ENCODE peak calls at places on chromosomes 13 and 19, in five cellular contexts. H is kidney tubule cell, N is nucleus accumbens, I is caudate nucleus, R is cerebellar cortex. Q is an unnamed sample.

GRCh38 chr13:34371108-34371507 is 553.2 kb downstream of the RFC3 start:
- DNase-seq in H (no peak), N (no peak), I (no peak), R (no peak), Q (no peak)

GRCh38 chr19:607301-608154 is 17.8 kb downstream of the HCN2 start:
- DNase-seq in H (no peak), N (no peak), I (peak), R (no peak), Q (no peak)

GRCh38 chr19:28435551-28436261 is 777.2 kb downstream of the UQCRFS1 start:
- DNase-seq in H (no peak), N (no peak), I (no peak), R (peak), Q (no peak)

GRCh38 chr13:59547950-59548349 is 615.8 kb downstream of the DIAPH3 start:
- DNase-seq in H (no peak), N (no peak), I (no peak), R (no peak), Q (no peak)

GRCh38 chr19:15035795-15036311 is 13.4 kb upstream of the CASP14 start:
- DNase-seq in H (no peak), N (no peak), I (no peak), R (no peak), Q (no peak)

GRCh38 chr13:38024431-38024830 is 154.9 kb upstream of the TRPC4 start:
- DNase-seq in H (no peak), N (no peak), I (no peak), R (no peak), Q (no peak)

GRCh38 chr19:37506387-37507166 is at the start of gene ZNF793:
- DNase-seq in H (peak), N (peak), I (peak), R (peak), Q (no peak)

GRCh38 chr19:4267901-4268815 is 10.9 kb upstream of the SHD start:
- DNase-seq in H (no peak), N (no peak), I (no peak), R (no peak), Q (no peak)

GRCh38 chr13:44816701-44817684 is 172.3 kb downstream of the NUFIP1 start:
- DNase-seq in H (peak), N (no peak), I (no peak), R (no peak), Q (no peak)

Q was measured in C1 segment of cervical spinal cord.